ENCODE peak calls at places on chromosomes 7 and 10, in eight cellular contexts. Z, R, V, A, U, K, I and W are unnamed samples.

GRCh38 chr10:109902992-109903947 is 20.0 kb downstream of the XPNPEP1 start:
- DNase-seq in Z (no peak), R (no peak), V (no peak), A (no peak), U (no peak), K (no peak), I (no peak), W (no peak)

GRCh38 chr10:68869623-68870022 is 31.5 kb upstream of the DDX50 start:
- DNase-seq in Z (no peak), R (no peak), V (no peak), A (no peak), U (no peak), K (no peak), I (no peak), W (no peak)

GRCh38 chr7:157488326-157488725 is 151.5 kb downstream of the DNAJB6 start:
- DNase-seq in Z (no peak), R (no peak), V (no peak), A (no peak), U (no peak), K (no peak), I (no peak), W (no peak)

GRCh38 chr7:26588511-26588910 is 275.9 kb downstream of the SKAP2 start:
- DNase-seq in Z (peak; percentile 18), R (no peak), V (no peak), A (no peak), U (no peak), K (no peak), I (no peak), W (no peak)

GRCh38 chr10:81018898-81019890 is 481.5 kb downstream of the SH2D4B start:
- DNase-seq in Z (peak; percentile 84), R (no peak), V (peak; percentile 0), A (no peak), U (peak; percentile 54), K (no peak), I (no peak), W (peak; percentile 43)

GRCh38 chr10:105770813-105771212 is 1129.7 kb downstream of the SORCS3 start:
- DNase-seq in Z (no peak), R (no peak), V (no peak), A (no peak), U (no peak), K (no peak), I (no peak), W (no peak)

GRCh38 chr7:109835577-109835976 is 1255.3 kb upstream of the LRRN3 start:
- DNase-seq in Z (no peak), R (no peak), V (no peak), A (no peak), U (no peak), K (no peak), I (no peak), W (no peak)

GRCh38 chr7:95917622-95918021 is 145.3 kb downstream of the DYNC1I1 start:
- DNase-seq in Z (no peak), R (no peak), V (no peak), A (no peak), U (no peak), K (no peak), I (no peak), W (no peak)

GRCh38 chr7:100107125-100107737 is 5.8 kb downstream of the AP4M1 start:
- DNase-seq in Z (no peak), R (no peak), V (no peak), A (no peak), U (no peak), K (no peak), I (no peak), W (no peak)

GRCh38 chr7:100111156-100111555 is 8.0 kb downstream of the TAF6 start:
- DNase-seq in Z (no peak), R (no peak), V (no peak), A (no peak), U (no peak), K (no peak), I (no peak), W (no peak)

GRCh38 chr7:100111914-100112313 is 7.2 kb downstream of the TAF6 start:
- DNase-seq in Z (no peak), R (no peak), V (no peak), A (no peak), U (no peak), K (no peak), I (no peak), W (no peak)

GRCh38 chr7:100107890-100108289 is 6.4 kb downstream of the AP4M1 start:
- DNase-seq in Z (no peak), R (no peak), V (no peak), A (no peak), U (no peak), K (no peak), I (no peak), W (no peak)

DNA sequence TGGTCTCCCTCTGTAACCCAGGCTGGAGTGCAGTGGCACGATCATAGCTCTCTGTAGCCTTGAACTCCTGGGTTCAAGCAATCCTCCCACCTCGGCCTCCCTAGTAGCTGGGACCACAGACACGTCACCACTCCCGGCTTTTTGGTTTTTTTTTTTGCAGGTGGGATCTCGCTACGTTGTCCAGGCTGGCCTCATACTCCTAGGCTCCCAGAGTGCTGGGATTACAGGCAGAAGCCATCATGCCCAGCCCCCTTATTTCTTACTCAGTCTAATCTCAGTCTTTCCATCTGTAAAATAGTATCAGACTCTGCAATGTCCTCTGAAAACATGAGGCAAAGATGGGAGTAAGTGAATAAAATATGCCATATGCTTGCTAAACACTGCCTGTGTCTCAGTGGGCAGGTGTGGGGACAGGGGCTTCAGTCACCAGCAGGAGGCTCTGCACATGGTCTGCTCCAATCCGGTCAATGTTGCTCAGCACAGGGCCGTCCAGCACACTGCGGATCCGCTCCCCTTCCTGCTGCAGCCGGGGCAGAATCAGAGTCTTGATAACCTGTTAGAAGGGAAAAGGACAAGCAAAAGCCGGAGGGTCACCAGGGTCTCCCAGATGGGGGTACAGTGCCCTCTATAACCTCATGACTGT is 8.2 kb downstream of the AP4M1 start:
- DNase-seq in Z (no peak), R (no peak), V (no peak), A (no peak), U (no peak), K (no peak), I (no peak), W (no peak)
- TF ChIP-seq CTCF in Z (peak; percentile 33), R (no peak), V (no peak), A (no peak), U (peak; percentile 18), K (peak; percentile 8), I (peak; percentile 17), W (no peak)

DNA sequence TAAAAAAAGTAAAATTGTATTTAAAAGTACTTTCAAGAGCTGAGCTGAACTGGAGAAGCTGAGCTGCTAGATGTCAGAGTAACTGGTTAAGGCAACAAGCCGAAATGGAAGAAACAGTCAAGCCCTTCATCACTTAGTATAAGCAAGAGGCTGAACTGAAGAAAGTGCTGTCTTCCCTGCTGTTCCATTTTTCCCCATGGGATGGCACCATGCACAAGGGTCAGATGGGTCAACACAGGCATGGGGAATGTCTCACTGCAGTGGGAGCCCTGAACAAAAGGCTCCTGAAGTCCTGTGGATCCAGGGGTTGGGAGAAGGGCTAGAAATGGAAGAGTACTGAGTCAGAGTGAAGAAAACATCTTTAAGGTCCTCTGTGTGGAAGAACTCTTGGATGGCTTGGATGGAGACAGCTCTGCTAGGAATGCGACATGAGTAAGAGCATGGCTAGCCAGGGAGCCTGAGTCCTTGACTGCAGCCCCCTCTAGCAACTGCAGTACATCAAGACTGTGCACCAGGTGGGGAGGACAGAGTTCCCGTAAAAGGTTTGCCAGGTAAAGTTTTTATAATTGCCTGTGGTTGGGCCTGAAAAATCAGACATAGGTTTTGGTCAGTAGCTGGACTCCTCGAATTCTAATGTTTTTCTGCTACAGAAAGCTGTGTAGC is 348.3 kb downstream of the GPR158 start:
- DNase-seq in Z (peak; percentile 81), R (no peak), V (no peak), A (no peak), U (peak; percentile 2), K (no peak), I (no peak), W (no peak)
- TF ChIP-seq CTCF in Z (peak; percentile 89), R (no peak), V (no peak), A (no peak), U (peak; percentile 38), K (no peak), I (no peak), W (no peak)

GRCh38 chr10:113924171-113924570 is 69.7 kb downstream of the NHLRC2 start:
- DNase-seq in Z (no peak), R (no peak), V (no peak), A (no peak), U (no peak), K (no peak), I (no peak), W (no peak)

GRCh38 chr10:113929522-113929921 is 75.1 kb downstream of the NHLRC2 start:
- DNase-seq in Z (no peak), R (no peak), V (no peak), A (no peak), U (no peak), K (no peak), I (no peak), W (no peak)

GRCh38 chr10:113930482-113931057 is 76.1 kb downstream of the NHLRC2 start:
- DNase-seq in Z (no peak), R (no peak), V (no peak), A (no peak), U (no peak), K (no peak), I (no peak), W (no peak)

GRCh38 chr10:113924664-113925063 is 70.2 kb downstream of the NHLRC2 start:
- DNase-seq in Z (no peak), R (no peak), V (no peak), A (no peak), U (no peak), K (no peak), I (no peak), W (no peak)

DNA sequence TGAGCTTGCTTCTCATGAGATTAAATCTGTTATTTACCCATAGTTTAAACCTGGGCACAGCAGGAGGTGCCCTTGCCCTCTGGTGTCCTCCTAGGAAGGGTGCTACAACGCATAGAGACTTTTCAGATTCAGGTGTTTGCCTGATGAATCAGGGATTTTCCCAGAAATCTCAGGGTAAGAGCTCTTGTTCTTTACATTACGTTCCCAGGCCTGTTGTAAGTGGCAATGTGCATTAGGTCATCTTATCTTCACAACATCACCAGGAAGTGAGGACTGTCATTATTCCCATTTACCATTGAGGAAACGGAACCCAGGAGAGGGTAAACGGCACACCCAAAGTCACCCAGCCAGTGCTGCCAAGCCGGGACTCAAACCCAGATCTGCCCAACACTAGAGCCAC is 73.0 kb downstream of the NHLRC2 start:
- DNase-seq in Z (no peak), R (no peak), V (no peak), A (no peak), U (no peak), K (no peak), I (no peak), W (no peak)
- TF ChIP-seq CTCF in Z (no peak), R (no peak), V (no peak), A (no peak), U (no peak), K (no peak), I (no peak), W (no peak)

DNA sequence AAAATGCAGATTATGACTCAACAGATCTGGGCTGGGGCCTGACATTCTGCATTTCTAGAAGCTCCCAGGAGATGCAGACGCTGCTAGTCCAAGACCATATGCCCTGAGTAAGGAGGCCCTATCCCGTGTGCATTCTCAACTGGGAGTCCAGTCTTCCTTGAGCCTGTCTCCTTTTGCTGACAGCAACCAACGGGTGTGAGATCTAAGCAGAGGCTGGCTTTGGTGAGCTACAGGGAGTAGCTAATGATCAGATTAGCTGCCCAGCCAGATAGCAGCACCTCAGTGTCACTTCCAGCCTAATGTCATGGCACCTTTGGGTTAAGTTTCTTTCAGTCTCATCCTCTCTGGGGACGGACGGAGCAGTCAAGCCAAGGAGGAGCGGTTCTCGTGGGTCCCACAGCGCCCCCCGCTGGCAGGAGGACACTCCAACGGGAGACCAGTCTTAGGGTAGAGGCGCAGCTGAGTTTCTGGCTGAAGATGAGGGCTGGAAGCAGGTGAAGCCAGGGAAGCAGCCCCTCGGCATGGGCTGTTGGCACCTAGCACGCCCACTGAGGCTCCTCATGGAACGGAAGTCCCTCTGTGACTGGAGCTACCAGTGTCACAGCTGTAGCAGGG is 154.0 kb downstream of the CCDC3 start:
- DNase-seq in Z (peak; percentile 90), R (no peak), V (no peak), A (no peak), U (no peak), K (no peak), I (no peak), W (no peak)
- TF ChIP-seq CTCF in Z (peak; percentile 95), R (no peak), V (peak; percentile 10), A (no peak), U (peak; percentile 44), K (peak; percentile 26), I (peak; percentile 43), W (peak; percentile 29)